ENCODE peak calls at places on chromosomes 13 and 19, in four cellular contexts. One of them, this sample, is unnamed.

GRCh38 chr13:113052971-113053370 is 52.6 kb upstream of the F7 start:
- DNase-seq in NCI-H2171 treated with DMSO at 0.1 percent for 48 hours: no peak
- DNase-seq in left colon: no peak
- DNase-seq in activated naive CD4-positive, alpha-beta T cell treated with Interleukin-2 at 50 U/mL for 16 hours: no peak
- DNase-seq in this sample: no peak

GRCh38 chr19:18425515-18426415 is 6.6 kb downstream of the SSBP4 start:
- DNase-seq in NCI-H2171 treated with DMSO at 0.1 percent for 48 hours: no peak
- DNase-seq in left colon: no peak
- DNase-seq in activated naive CD4-positive, alpha-beta T cell treated with Interleukin-2 at 50 U/mL for 16 hours: no peak
- DNase-seq in this sample: no peak

GRCh38 chr13:46173656-46174055 is 8.3 kb downstream of the LCP1 start:
- DNase-seq in NCI-H2171 treated with DMSO at 0.1 percent for 48 hours: no peak
- DNase-seq in left colon: no peak
- DNase-seq in activated naive CD4-positive, alpha-beta T cell treated with Interleukin-2 at 50 U/mL for 16 hours: peak
- DNase-seq in this sample: no peak

GRCh38 chr13:112974676-112975075 is 5.7 kb downstream of the MCF2L start:
- DNase-seq in NCI-H2171 treated with DMSO at 0.1 percent for 48 hours: no peak
- DNase-seq in left colon: no peak
- DNase-seq in activated naive CD4-positive, alpha-beta T cell treated with Interleukin-2 at 50 U/mL for 16 hours: no peak
- DNase-seq in this sample: no peak

GRCh38 chr13:73720216-73720840 is 413.9 kb downstream of the KLF12 start:
- DNase-seq in NCI-H2171 treated with DMSO at 0.1 percent for 48 hours: no peak
- DNase-seq in left colon: no peak
- DNase-seq in activated naive CD4-positive, alpha-beta T cell treated with Interleukin-2 at 50 U/mL for 16 hours: no peak
- DNase-seq in this sample: no peak

GRCh38 chr19:38385804-38386257 is 2.0 kb downstream of the GGN start:
- DNase-seq in NCI-H2171 treated with DMSO at 0.1 percent for 48 hours: no peak
- DNase-seq in left colon: no peak
- DNase-seq in activated naive CD4-positive, alpha-beta T cell treated with Interleukin-2 at 50 U/mL for 16 hours: no peak
- DNase-seq in this sample: no peak

GRCh38 chr19:53892301-53892980 is 10.4 kb downstream of the PRKCG start:
- DNase-seq in NCI-H2171 treated with DMSO at 0.1 percent for 48 hours: no peak
- DNase-seq in left colon: no peak
- DNase-seq in activated naive CD4-positive, alpha-beta T cell treated with Interleukin-2 at 50 U/mL for 16 hours: no peak
- DNase-seq in this sample: no peak

GRCh38 chr19:8123683-8124082 is 25.7 kb downstream of the FBN3 start:
- DNase-seq in NCI-H2171 treated with DMSO at 0.1 percent for 48 hours: no peak
- DNase-seq in left colon: no peak
- DNase-seq in activated naive CD4-positive, alpha-beta T cell treated with Interleukin-2 at 50 U/mL for 16 hours: no peak
- DNase-seq in this sample: no peak

GRCh38 chr13:72164811-72165210 is 297.8 kb upstream of the DACH1 start:
- DNase-seq in NCI-H2171 treated with DMSO at 0.1 percent for 48 hours: no peak
- DNase-seq in left colon: no peak
- DNase-seq in activated naive CD4-positive, alpha-beta T cell treated with Interleukin-2 at 50 U/mL for 16 hours: no peak
- DNase-seq in this sample: no peak